ENCODE peak calls at places on chromosomes 2 and 18, in five cellular contexts. I is A673, R is foreskin fibroblast, W is fibroblast of the aortic adventitia, Y is cardiac fibroblast. T is an unnamed sample.

GRCh38 chr2:240432820-240433801 is 2.4 kb upstream of the GPC1 start:
- DNase-seq in I (no peak), R (no peak), W (no peak), Y (no peak), T (no peak)

GRCh38 chr18:23515911-23516546 is 12.7 kb downstream of the RMC1 start:
- DNase-seq in I (peak), R (peak), W (peak), Y (peak), T (peak)

GRCh38 chr2:86372133-86372532 is 34.7 kb upstream of the REEP1 start:
- DNase-seq in I (no peak), R (no peak), W (no peak), Y (no peak), T (no peak)

GRCh38 chr2:105785095-105785847 is 40.6 kb downstream of the NCK2 start:
- DNase-seq in I (no peak), R (no peak), W (no peak), Y (no peak), T (no peak)

GRCh38 chr2:9207641-9208301 is 1.2 kb downstream of the ASAP2 start:
- DNase-seq in I (peak), R (no peak), W (peak), Y (no peak), T (no peak)

GRCh38 chr2:30714811-30715709 is 92.2 kb downstream of the CAPN13 start:
- DNase-seq in I (no peak), R (peak), W (no peak), Y (no peak), T (no peak)

GRCh38 chr18:64713284-64713683 is 564.4 kb upstream of the LINC00305 start:
- DNase-seq in I (no peak), R (no peak), W (no peak), Y (no peak), T (no peak)

GRCh38 chr18:70419526-70419925 is 130.7 kb downstream of the SOCS6 start:
- DNase-seq in I (no peak), R (peak), W (peak), Y (peak), T (peak)

GRCh38 chr2:103353754-103354153 is 591.9 kb downstream of the TMEM182 start:
- DNase-seq in I (no peak), R (no peak), W (no peak), Y (no peak), T (no peak)

GRCh38 chr2:30257266-30258214 is 26.2 kb downstream of the LBH start:
- DNase-seq in I (no peak), R (no peak), W (no peak), Y (no peak), T (no peak)

GRCh38 chr2:239249781-239250180 is 151.0 kb downstream of the HDAC4 start:
- DNase-seq in I (peak), R (peak), W (peak), Y (peak), T (peak)

GRCh38 chr18:49591775-49592174 is 29.9 kb downstream of the LIPG start:
- DNase-seq in I (no peak), R (no peak), W (no peak), Y (no peak), T (no peak)

GRCh38 chr2:216081487-216082387 is at the start of the genes PECR and TMEM169:
- DNase-seq in I (peak), R (peak), W (peak), Y (peak), T (peak)

GRCh38 chr2:67650292-67651133 is 253.4 kb downstream of the ETAA1 start:
- DNase-seq in I (peak), R (peak), W (peak), Y (peak), T (peak)

GRCh38 chr2:12500899-12501298 is 215.8 kb upstream of the TRIB2 start:
- DNase-seq in I (no peak), R (no peak), W (no peak), Y (no peak), T (no peak)

GRCh38 chr18:74896390-74896991 is 298.8 kb downstream of the ZNF407 start:
- DNase-seq in I (peak), R (peak), W (peak), Y (peak), T (no peak)

GRCh38 chr2:241272298-241272721 is 43.2 kb downstream of the HDLBP start:
- DNase-seq in I (peak), R (peak), W (no peak), Y (peak), T (peak)

GRCh38 chr18:68705119-68705518 is 9.8 kb downstream of the TMX3 start:
- DNase-seq in I (no peak), R (no peak), W (no peak), Y (no peak), T (no peak)

GRCh38 chr18:39406941-39407340 is 1841.3 kb upstream of the CELF4 start:
- DNase-seq in I (no peak), R (no peak), W (no peak), Y (no peak), T (no peak)

GRCh38 chr2:127577503-127577902 is 42.0 kb downstream of the MYO7B start:
- DNase-seq in I (no peak), R (no peak), W (no peak), Y (no peak), T (no peak)

GRCh38 chr2:23041443-23041842 is 343.5 kb upstream of the KLHL29 start:
- DNase-seq in I (no peak), R (no peak), W (no peak), Y (no peak), T (no peak)

GRCh38 chr2:23042176-23042909 is 342.6 kb upstream of the KLHL29 start:
- DNase-seq in I (no peak), R (no peak), W (peak), Y (peak), T (no peak)

GRCh38 chr2:23036683-23037082 is 348.3 kb upstream of the KLHL29 start:
- DNase-seq in I (no peak), R (no peak), W (no peak), Y (no peak), T (no peak)

DNA sequence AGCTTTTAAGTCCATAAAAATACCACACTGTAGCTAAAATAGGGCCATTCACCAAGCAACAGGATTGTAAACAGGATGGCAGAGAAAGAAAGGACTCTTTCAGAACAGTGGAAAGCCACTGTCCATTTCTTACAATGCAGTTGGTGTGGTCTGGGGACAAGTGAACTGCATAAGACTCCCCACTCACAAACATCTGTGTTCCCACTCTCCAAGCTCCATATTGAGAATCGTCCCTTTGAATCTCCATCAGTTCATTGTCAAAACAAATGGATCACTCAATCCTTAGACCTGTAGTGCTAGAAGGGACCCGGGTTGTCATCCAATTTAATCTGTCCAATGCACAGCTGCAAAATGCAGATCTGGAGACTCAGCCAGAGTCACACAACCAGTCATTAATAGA is 347.4 kb upstream of the KLHL29 start:
- DNase-seq in I (no peak), R (no peak), W (no peak), Y (no peak), T (no peak)
- TF ChIP-seq CTCF in I (no peak), R (no peak), W (no peak), Y (no peak), T (no peak)

DNA sequence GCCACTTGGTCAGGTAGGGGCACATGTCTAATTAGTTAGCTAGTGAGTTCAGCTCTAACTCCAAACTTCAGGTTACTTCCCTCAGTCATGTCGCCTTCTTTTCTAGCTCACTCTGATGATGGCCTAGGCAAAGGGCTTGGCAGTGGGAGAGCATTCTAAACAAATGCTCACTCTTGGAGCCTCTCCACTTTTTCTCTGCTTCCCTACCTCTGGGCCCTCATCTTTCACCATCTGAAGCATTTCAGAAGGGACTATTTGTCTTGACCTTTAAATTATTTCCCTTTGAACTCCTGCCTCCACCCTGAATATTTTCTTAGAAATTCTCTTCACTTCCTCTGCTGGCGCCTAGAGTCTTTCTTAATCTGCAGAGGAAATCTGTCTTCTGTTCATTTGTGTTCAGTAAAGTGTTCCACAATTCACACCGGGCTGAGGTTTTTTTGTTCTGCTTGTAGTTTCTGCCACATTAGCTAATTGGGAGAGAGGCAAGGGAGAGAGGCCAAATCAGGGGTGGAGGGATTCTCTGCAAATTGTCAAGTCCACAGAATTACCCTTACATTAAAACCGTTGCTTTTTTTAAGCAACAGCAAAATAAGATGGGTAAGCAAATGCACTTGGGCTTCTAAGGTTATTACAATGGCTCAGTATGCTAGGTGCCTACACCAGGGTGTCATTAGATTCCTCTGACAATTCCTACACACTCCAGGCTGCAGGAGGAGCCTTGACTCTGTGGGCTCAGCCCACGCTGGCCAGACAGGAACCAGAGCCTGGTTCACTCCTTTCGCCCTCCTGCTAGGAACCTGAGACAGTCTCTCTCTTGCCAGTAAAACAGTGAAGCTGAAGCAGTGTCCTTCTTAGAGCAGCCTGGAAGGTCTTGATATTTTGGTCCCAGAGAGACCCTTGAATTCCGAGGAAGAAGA is 5.5 kb downstream of the MSGN1 start:
- DNase-seq in I (no peak), R (no peak), W (no peak), Y (peak), T (no peak)
- H3K4me3 ChIP-seq in I (no peak), R (no peak), W (no peak), Y (no peak), T (no peak)

GRCh38 chr2:1887106-1887505 is 142.8 kb upstream of the PXDN start:
- DNase-seq in I (no peak), R (no peak), W (no peak), Y (no peak), T (no peak)

GRCh38 chr2:1884933-1885580 is 140.7 kb upstream of the PXDN start:
- DNase-seq in I (peak), R (no peak), W (peak), Y (peak), T (peak)

GRCh38 chr2:1886405-1886992 is 142.2 kb upstream of the PXDN start:
- DNase-seq in I (peak), R (peak), W (peak), Y (peak), T (peak)

GRCh38 chr2:1889099-1889650 is 144.9 kb upstream of the PXDN start:
- DNase-seq in I (no peak), R (no peak), W (no peak), Y (no peak), T (no peak)

GRCh38 chr2:1887915-1888314 is 143.6 kb upstream of the PXDN start:
- DNase-seq in I (no peak), R (no peak), W (no peak), Y (peak), T (peak)
- TF ChIP-seq CTCF in I (peak), R (no peak), W (peak), Y (peak), T (peak)

GRCh38 chr2:219249203-219249980 is 3.7 kb upstream of the TUBA4B start:
- DNase-seq in I (peak), R (peak), W (peak), Y (peak), T (peak)
- H3K4me3 ChIP-seq in I (no peak), R (no peak), W (peak), Y (no peak), T (no peak)

GRCh38 chr18:46917808-46918600 is 602 bp downstream of the KATNAL2 start:
- DNase-seq in I (peak), R (peak), W (peak), Y (peak), T (peak)

GRCh38 chr18:46920067-46920466 is 2.7 kb downstream of the KATNAL2 start:
- DNase-seq in I (no peak), R (peak), W (no peak), Y (no peak), T (no peak)

GRCh38 chr18:46915800-46916550 is 1.3 kb downstream of the PIAS2 start:
- DNase-seq in I (no peak), R (peak), W (peak), Y (no peak), T (no peak)

GRCh38 chr18:46916551-46917107 is 678 bp downstream of the PIAS2 start:
- DNase-seq in I (peak), R (peak), W (peak), Y (peak), T (peak)

DNA sequence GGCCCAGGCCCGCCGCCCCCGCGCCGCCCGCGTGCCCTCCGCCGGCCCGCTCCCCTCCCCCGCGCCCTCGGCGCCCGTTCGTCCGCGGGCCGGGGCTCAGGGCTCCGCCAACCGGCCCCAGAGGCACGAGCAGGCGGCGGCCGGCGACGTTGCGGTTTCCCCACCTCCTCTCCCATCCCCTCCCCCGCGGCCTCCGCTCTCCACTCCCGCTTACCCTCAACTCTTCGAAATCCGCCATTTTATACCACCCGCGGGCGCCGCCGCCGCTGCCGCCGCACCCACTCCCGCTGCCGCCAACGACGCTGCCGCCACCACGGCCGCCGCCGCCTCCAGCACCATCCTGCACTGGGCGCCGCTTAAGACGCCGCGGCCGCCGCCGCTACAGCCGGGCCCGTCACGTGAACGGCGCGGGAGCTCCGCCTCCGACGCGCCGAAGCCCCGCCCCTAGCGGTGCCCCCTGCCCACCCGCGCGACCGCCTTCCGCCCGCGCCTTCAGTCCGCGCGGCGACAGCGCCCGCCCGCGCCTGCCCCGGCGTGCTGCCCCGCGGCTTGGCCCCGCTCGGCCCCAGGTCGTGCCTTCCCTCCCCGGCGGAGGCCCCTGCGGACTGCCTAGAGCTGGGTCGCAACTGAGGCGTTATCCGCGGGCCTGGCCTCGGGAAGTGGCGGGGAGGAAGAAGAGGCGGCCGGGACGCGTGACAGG is at the start of the genes KATNAL2 and PIAS2:
- DNase-seq in I (peak), R (peak), W (peak), Y (peak), T (peak)
- TF ChIP-seq CTCF in I (no peak), R (no peak), W (no peak), Y (no peak), T (no peak)

GRCh38 chr2:45984896-45985488 is 312.2 kb upstream of the EPAS1 start:
- DNase-seq in I (no peak), R (no peak), W (no peak), Y (no peak), T (no peak)

GRCh38 chr2:45987856-45988255 is 309.4 kb upstream of the EPAS1 start:
- DNase-seq in I (no peak), R (no peak), W (no peak), Y (no peak), T (no peak)

GRCh38 chr2:45984366-45984765 is 312.8 kb upstream of the EPAS1 start:
- DNase-seq in I (no peak), R (no peak), W (no peak), Y (no peak), T (no peak)

GRCh38 chr2:45988879-45989278 is 308.3 kb upstream of the EPAS1 start:
- DNase-seq in I (no peak), R (no peak), W (no peak), Y (no peak), T (no peak)

DNA sequence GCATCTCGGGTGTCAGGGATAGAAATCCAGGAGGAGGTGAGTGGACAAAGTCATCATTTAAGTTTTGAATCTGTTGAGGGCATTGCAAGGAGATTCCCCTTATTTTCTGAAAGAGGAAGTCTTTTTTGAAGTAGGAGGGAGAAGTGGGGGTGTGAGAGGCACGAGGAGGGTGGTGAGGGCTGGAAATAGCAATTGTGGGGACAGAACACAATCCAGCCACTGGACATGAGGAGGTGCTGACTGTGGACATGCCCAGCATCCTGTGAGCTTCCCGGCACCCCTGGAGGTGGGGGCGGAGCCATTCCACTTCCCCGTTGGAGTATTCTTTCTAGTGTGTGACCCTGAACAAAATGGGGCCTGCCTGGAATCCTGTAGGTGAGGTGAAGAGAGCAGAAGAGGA is 310.7 kb upstream of the EPAS1 start:
- DNase-seq in I (no peak), R (no peak), W (no peak), Y (no peak), T (no peak)
- H3K4me3 ChIP-seq in I (no peak), R (no peak), W (no peak), Y (no peak), T (no peak)

DNA sequence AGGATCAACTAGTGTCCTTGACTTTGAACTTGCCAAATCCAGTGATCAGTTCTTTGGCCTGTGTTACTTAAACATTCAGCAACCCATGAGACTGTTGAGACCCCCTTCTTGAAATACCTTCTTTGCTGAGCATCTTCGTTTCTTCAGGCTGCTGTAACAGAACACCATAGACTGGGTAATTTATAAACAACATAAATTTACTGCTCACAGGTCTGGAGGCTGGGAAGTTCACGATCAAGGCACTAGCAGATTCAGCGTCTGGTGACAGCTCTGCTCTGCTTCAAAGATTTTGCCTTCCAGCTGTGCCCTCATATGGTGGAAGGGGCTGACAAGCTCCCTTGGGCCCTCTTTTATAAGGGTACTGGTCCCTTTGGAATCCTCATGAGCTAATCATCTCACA is 28.8 kb upstream of the TSPYL6 start:
- DNase-seq in I (no peak), R (no peak), W (no peak), Y (no peak), T (no peak)
- TF ChIP-seq CTCF in I (no peak), R (no peak), W (no peak), Y (no peak), T (no peak)

DNA sequence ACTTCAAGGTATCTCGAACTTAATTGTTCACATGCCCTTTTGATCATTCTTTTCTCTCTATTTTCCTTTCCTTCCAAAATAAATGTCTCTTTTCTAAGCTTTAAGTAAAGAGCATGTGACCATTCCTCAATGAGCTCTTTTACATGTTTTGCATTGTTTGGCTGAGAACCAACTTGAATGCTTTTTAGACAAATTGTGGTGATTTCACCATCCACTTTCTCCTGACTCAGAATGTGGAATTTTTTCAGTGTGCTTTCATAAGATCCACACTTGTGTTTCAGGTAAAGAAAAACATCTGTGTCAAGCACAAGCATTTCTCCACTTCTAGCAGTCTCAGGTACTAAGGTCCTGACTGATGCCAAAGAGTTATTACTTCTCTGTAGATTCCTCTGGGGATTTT is 10.7 kb downstream of the RBM43 start:
- DNase-seq in I (no peak), R (peak), W (peak), Y (peak), T (peak)
- H3K4me3 ChIP-seq in I (no peak), R (no peak), W (no peak), Y (no peak), T (no peak)

T was measured in fibroblast of villous mesenchyme.